ENCODE peak calls at places on chromosomes 7 and 10, in five cellular contexts. One of them, this sample, is unnamed.
A peak's percentile ranks its signal among the peaks of the same experiment; 100 is the strongest.

GRCh38 chr10:24695452-24695851 is 28.2 kb downstream of the ARHGAP21 start:
- DNase-seq in amygdala: no peak
- DNase-seq in heart right ventricle: no peak
- DNase-seq in prostate gland: no peak
- DNase-seq in stimulated activated CD8-positive, alpha-beta memory T cell treated with anti-CD3 and anti-CD28 coated beads, Interleukin-4, amount 100 ng/mL, for 4 hours: no peak
- DNase-seq in this sample: no peak

GRCh38 chr7:97006951-97007861 is 1.9 kb downstream of the DLX6 start:
- DNase-seq in amygdala: no peak
- DNase-seq in heart right ventricle: no peak
- DNase-seq in prostate gland: no peak
- DNase-seq in stimulated activated CD8-positive, alpha-beta memory T cell treated with anti-CD3 and anti-CD28 coated beads, Interleukin-4, amount 100 ng/mL, for 4 hours: no peak
- DNase-seq in this sample: no peak

GRCh38 chr7:51430480-51431086 is 114.0 kb upstream of the COBL start:
- DNase-seq in amygdala: peak; percentile 3
- DNase-seq in heart right ventricle: peak; percentile 40
- DNase-seq in prostate gland: peak; percentile 38
- DNase-seq in stimulated activated CD8-positive, alpha-beta memory T cell treated with anti-CD3 and anti-CD28 coated beads, Interleukin-4, amount 100 ng/mL, for 4 hours: peak; percentile 8
- DNase-seq in this sample: peak; percentile 52

GRCh38 chr10:125084191-125085186 is 75.9 kb downstream of the CTBP2 start:
- DNase-seq in amygdala: no peak
- DNase-seq in heart right ventricle: peak; percentile 79
- DNase-seq in prostate gland: no peak
- DNase-seq in stimulated activated CD8-positive, alpha-beta memory T cell treated with anti-CD3 and anti-CD28 coated beads, Interleukin-4, amount 100 ng/mL, for 4 hours: no peak
- DNase-seq in this sample: no peak

GRCh38 chr10:69403066-69403465 is 13.7 kb downstream of the TACR2 start:
- DNase-seq in amygdala: no peak
- DNase-seq in heart right ventricle: no peak
- DNase-seq in prostate gland: no peak
- DNase-seq in stimulated activated CD8-positive, alpha-beta memory T cell treated with anti-CD3 and anti-CD28 coated beads, Interleukin-4, amount 100 ng/mL, for 4 hours: no peak
- DNase-seq in this sample: no peak

GRCh38 chr7:92115821-92116220 is 18.5 kb downstream of the CYP51A1 start:
- DNase-seq in amygdala: no peak
- DNase-seq in heart right ventricle: no peak
- DNase-seq in prostate gland: no peak
- DNase-seq in stimulated activated CD8-positive, alpha-beta memory T cell treated with anti-CD3 and anti-CD28 coated beads, Interleukin-4, amount 100 ng/mL, for 4 hours: no peak
- DNase-seq in this sample: no peak

GRCh38 chr7:138979226-138979979 is 1.8 kb downstream of the KIAA1549 start:
- DNase-seq in amygdala: no peak
- DNase-seq in heart right ventricle: no peak
- DNase-seq in prostate gland: no peak
- DNase-seq in stimulated activated CD8-positive, alpha-beta memory T cell treated with anti-CD3 and anti-CD28 coated beads, Interleukin-4, amount 100 ng/mL, for 4 hours: no peak
- DNase-seq in this sample: no peak

GRCh38 chr10:22670796-22671195 is 43.6 kb downstream of the PIP4K2A start:
- DNase-seq in amygdala: no peak
- DNase-seq in heart right ventricle: no peak
- DNase-seq in prostate gland: no peak
- DNase-seq in stimulated activated CD8-positive, alpha-beta memory T cell treated with anti-CD3 and anti-CD28 coated beads, Interleukin-4, amount 100 ng/mL, for 4 hours: no peak
- DNase-seq in this sample: no peak

GRCh38 chr10:46091834-46092522 is 45.9 kb upstream of the MSMB start:
- DNase-seq in amygdala: no peak
- DNase-seq in heart right ventricle: no peak
- DNase-seq in prostate gland: no peak
- DNase-seq in stimulated activated CD8-positive, alpha-beta memory T cell treated with anti-CD3 and anti-CD28 coated beads, Interleukin-4, amount 100 ng/mL, for 4 hours: no peak
- DNase-seq in this sample: no peak

GRCh38 chr7:109611656-109612055 is 1042.0 kb downstream of the DNAJB9 start:
- DNase-seq in amygdala: no peak
- DNase-seq in heart right ventricle: no peak
- DNase-seq in prostate gland: no peak
- DNase-seq in stimulated activated CD8-positive, alpha-beta memory T cell treated with anti-CD3 and anti-CD28 coated beads, Interleukin-4, amount 100 ng/mL, for 4 hours: no peak
- DNase-seq in this sample: no peak

GRCh38 chr10:5927306-5927705 is 37.3 kb downstream of the FBH1 start:
- DNase-seq in amygdala: no peak
- DNase-seq in heart right ventricle: no peak
- DNase-seq in prostate gland: no peak
- DNase-seq in stimulated activated CD8-positive, alpha-beta memory T cell treated with anti-CD3 and anti-CD28 coated beads, Interleukin-4, amount 100 ng/mL, for 4 hours: no peak
- DNase-seq in this sample: no peak

GRCh38 chr10:3714526-3714925 is 70.5 kb downstream of the KLF6 start:
- DNase-seq in amygdala: no peak
- DNase-seq in heart right ventricle: no peak
- DNase-seq in prostate gland: no peak
- DNase-seq in stimulated activated CD8-positive, alpha-beta memory T cell treated with anti-CD3 and anti-CD28 coated beads, Interleukin-4, amount 100 ng/mL, for 4 hours: no peak
- DNase-seq in this sample: no peak

GRCh38 chr7:11831727-11832495 is at the start of gene THSD7A:
- DNase-seq in amygdala: peak; percentile 40
- DNase-seq in heart right ventricle: peak; percentile 23
- DNase-seq in prostate gland: no peak
- DNase-seq in stimulated activated CD8-positive, alpha-beta memory T cell treated with anti-CD3 and anti-CD28 coated beads, Interleukin-4, amount 100 ng/mL, for 4 hours: no peak
- DNase-seq in this sample: peak; percentile 46

This sample was measured in ureter.